ENCODE peak calls at places on chromosome 17, in ten cellular contexts. L is fibroblast of villous mesenchyme, Q is foreskin fibroblast, Z is endothelial cell of umbilical vein, R is heart left ventricle, A is neural progenitor cell, I is epithelial cell of esophagus, H is GM23338, J is adrenal gland, B is cardiac muscle cell. V is an unnamed sample.
A peak's percentile ranks its signal among the peaks of the same experiment; 100 is the strongest.

GRCh38 chr17:17420561-17421269 is 56.1 kb upstream of the MED9 start:
- DNase-seq in L (peak; percentile 95), Q (no peak), Z (no peak), R (peak; percentile 87), A (no peak), I (no peak), H (no peak), J (no peak), B (no peak), V (peak; percentile 93)

GRCh38 chr17:73480740-73481139 is 163.5 kb downstream of the SDK2 start:
- DNase-seq in L (no peak), Q (no peak), Z (no peak), R (peak; percentile 55), A (no peak), I (no peak), H (no peak), J (no peak), B (peak; percentile 74), V (peak; percentile 38)

GRCh38 chr17:71417142-71417541 is 703.7 kb upstream of the SOX9 start:
- DNase-seq in L (peak; percentile 42), Q (no peak), Z (no peak), R (no peak), A (no peak), I (no peak), H (no peak), J (no peak), B (no peak), V (no peak)

GRCh38 chr17:18203308-18203707 is 19.7 kb downstream of the ALKBH5 start:
- DNase-seq in L (no peak), Q (no peak), Z (no peak), R (no peak), A (no peak), I (no peak), H (no peak), J (no peak), B (no peak), V (no peak)

GRCh38 chr17:78828470-78829185 is 12.0 kb downstream of the USP36 start:
- DNase-seq in L (peak; percentile 62), Q (peak; percentile 63), Z (peak; percentile 35), R (no peak), A (peak; percentile 24), I (peak; percentile 73), H (peak; percentile 30), J (no peak), B (no peak), V (peak; percentile 94)

GRCh38 chr17:77286641-77287431 is 146.1 kb downstream of the SEC14L1 start:
- DNase-seq in L (peak; percentile 97), Q (no peak), Z (no peak), R (peak; percentile 37), A (no peak), I (peak; percentile 95), H (no peak), J (peak; percentile 78), B (no peak), V (peak; percentile 95)

GRCh38 chr17:39929657-39930407 is 2.3 kb downstream of the LRRC3C start:
- DNase-seq in L (peak; percentile 72), Q (peak; percentile 64), Z (no peak), R (no peak), A (no peak), I (peak; percentile 70), H (no peak), J (no peak), B (no peak), V (no peak)

GRCh38 chr17:72404872-72405271 is 284.1 kb downstream of the SOX9 start:
- DNase-seq in L (peak; percentile 78), Q (peak; percentile 82), Z (no peak), R (no peak), A (no peak), I (no peak), H (no peak), J (no peak), B (no peak), V (peak; percentile 55)

GRCh38 chr17:7435676-7436555 is 681 bp downstream of the TMEM102 start:
- DNase-seq in L (peak; percentile 24), Q (no peak), Z (peak; percentile 35), R (peak; percentile 27), A (peak; percentile 63), I (peak; percentile 63), H (peak; percentile 80), J (peak; percentile 57), B (peak; percentile 46), V (peak; percentile 94)

GRCh38 chr17:45844695-45845375 is at the start of gene SPPL2C:
- DNase-seq in L (no peak), Q (no peak), Z (no peak), R (no peak), A (no peak), I (no peak), H (no peak), J (no peak), B (no peak), V (peak; percentile 68)

GRCh38 chr17:11935734-11936406 is 61.4 kb downstream of the ZNF18 start:
- DNase-seq in L (peak; percentile 42), Q (no peak), Z (peak; percentile 14), R (peak; percentile 33), A (peak; percentile 69), I (peak; percentile 73), H (peak; percentile 80), J (peak; percentile 30), B (peak; percentile 68), V (peak; percentile 59)

GRCh38 chr17:74522381-74523090 is 8.7 kb downstream of the CD300LB start:
- DNase-seq in L (no peak), Q (no peak), Z (no peak), R (no peak), A (no peak), I (no peak), H (no peak), J (peak; percentile 5), B (no peak), V (no peak)

GRCh38 chr17:4520881-4521600 is 22.4 kb downstream of the SPNS2 start:
- DNase-seq in L (no peak), Q (peak; percentile 14), Z (peak; percentile 54), R (no peak), A (no peak), I (peak; percentile 90), H (no peak), J (no peak), B (no peak), V (no peak)

GRCh38 chr17:28810437-28810836 is 32.2 kb downstream of the FAM222B start:
- DNase-seq in L (no peak), Q (no peak), Z (no peak), R (no peak), A (no peak), I (peak; percentile 47), H (no peak), J (no peak), B (no peak), V (no peak)

DNA sequence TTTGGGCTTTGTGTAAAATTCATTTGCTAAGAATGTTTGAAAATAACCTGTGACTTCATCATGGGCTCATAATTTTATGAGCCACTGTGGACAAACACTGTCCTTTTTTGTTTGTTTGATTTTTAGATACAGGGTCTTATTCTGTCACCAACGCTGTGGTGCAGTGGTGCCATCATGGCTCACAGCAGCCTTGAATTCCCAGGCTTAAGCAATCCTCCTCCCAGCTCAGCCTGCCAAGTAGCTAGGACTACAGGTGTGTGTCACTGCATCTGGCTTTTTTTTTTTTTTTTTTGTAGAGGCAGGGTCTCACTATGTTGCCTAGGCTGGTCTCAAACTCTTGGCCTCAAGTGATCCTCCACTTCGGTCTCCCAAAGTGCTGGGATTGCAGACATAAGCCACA is 8.3 kb downstream of the TEX2 start:
- DNase-seq in L (no peak), Q (no peak), Z (no peak), R (no peak), A (no peak), I (no peak), H (no peak), J (peak; percentile 48), B (no peak), V (no peak)
- H3K4me3 ChIP-seq in L (no peak overlapping the region), Q (no peak overlapping the region), Z (no peak overlapping the region), R (no peak overlapping the region), A (no peak overlapping the region), I (no peak overlapping the region), H (no peak overlapping the region), J (no peak overlapping the region), B (no peak overlapping the region), V (no peak overlapping the region)

DNA sequence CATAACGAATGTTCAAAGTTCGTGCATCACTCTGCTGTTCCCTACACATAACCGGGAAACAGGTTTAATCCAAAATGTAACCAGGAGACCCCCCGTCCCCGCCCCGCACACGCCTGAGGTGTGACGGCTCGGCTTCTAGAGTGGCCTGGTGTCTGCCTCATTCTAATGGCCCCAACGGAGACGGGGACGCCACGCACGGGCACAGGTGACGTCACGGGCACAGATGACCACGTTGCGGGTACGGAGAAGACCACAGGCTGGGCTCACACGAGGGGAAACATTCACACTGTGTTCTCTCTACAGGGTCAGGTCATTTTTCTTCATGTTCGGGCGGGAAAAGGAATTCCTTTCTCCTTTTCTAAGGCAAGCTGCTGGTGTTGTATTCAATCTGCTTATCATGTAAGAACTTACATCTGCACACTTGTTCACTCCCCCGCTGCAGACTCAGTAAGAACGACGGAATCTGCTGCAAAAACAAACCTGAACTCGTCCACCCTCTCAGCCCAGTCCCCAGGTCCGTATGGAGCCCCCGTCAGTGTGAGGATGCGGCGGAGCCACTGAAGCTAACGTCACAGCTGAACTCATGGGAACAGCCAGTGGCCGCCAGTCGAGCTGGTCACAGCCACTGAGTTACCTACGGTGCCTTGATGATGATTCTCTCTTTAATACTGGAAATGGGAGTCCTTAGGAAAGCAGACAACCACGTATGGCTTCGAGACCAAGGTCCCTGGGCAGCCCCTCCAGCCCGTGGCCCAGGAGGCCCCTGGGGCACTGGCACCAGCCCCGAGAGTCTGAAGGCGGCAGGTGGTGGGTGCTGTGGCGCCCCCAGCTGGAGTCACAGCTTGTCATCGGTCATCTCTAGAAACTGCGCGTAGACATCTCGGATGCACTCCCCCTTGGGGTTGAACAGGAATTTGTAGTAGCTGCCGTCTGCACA is 32.9 kb downstream of the WDR45B start:
- DNase-seq in L (no peak), Q (no peak), Z (no peak), R (no peak), A (peak; percentile 39), I (no peak), H (peak; percentile 51), J (no peak), B (no peak), V (no peak)
- TF ChIP-seq CTCF in L (no peak), Q (no peak), Z (no peak), R (no peak), A (peak; percentile 46), I (no peak), H (peak; percentile 55), J (no peak), B (no peak), V (no peak)

DNA sequence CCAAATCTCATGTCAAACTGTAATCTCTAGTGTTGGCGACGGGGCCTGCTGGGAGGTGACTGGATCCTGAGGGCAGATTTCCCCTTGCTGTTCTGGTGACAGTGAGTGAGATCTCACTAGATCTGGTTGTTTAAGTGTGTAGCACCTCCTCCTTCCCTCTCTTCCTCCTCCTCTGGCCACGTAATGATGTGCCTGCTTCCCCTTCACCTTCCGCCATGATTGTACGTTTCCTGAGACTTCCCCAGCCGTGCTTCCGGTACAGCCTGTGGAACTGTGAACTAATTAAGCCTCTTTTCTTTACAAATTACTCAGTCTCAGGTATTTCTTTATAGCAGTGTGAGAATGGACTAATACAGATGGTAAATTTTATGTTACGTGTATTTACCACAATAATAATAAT is 49.2 kb downstream of the METTL16 start:
- DNase-seq in L (no peak), Q (no peak), Z (no peak), R (no peak), A (no peak), I (no peak), H (no peak), J (no peak), B (no peak), V (no peak)
- H3K4me3 ChIP-seq in L (no peak overlapping the region), Q (no peak overlapping the region), Z (no peak overlapping the region), R (no peak overlapping the region), A (no peak overlapping the region), I (no peak overlapping the region), H (no peak overlapping the region), J (no peak overlapping the region), B (no peak overlapping the region), V (no peak overlapping the region)

GRCh38 chr17:14768923-14769322 is 468.0 kb downstream of the HS3ST3B1 start:
- DNase-seq in L (no peak), Q (no peak), Z (no peak), R (no peak), A (no peak), I (no peak), H (no peak), J (no peak), B (no peak), V (no peak)
- TF ChIP-seq CTCF in L (no peak), Q (no peak), Z (no peak), R (no peak), A (no peak), I (no peak), H (no peak), J (no peak), B (no peak), V (no peak)

V was measured in osteoblast.